ENCODE peak calls at places on chromosomes 4 and X, in four cellular contexts. W, I, G and L are unnamed samples.

GRCh38 chr4:21921526-21922180 is 26.9 kb downstream of the KCNIP4 start:
- DNase-seq in G (no peak), W (no peak), I (no peak), L (no peak)

GRCh38 chr4:168840988-168841681 is 168.9 kb downstream of the CBR4 start:
- DNase-seq in I (no peak), G (no peak), W (no peak), L (no peak)

GRCh38 chr4:57943672-57944071 is 833.5 kb upstream of the IGFBP7 start:
- DNase-seq in W (no peak), I (no peak), G (no peak), L (no peak)

GRCh38 chr4:109671350-109671749 is 31.9 kb downstream of the CASP6 start:
- DNase-seq in W (no peak), I (no peak), G (no peak), L (no peak)

GRCh38 chr4:149835280-149835679 is 19.6 kb upstream of the IQCM start:
- DNase-seq in G (no peak), W (no peak), I (no peak), L (no peak)

GRCh38 chrX:40092808-40093435 is 4.8 kb downstream of the BCOR start:
- DNase-seq in W (no peak), G (no peak), I (no peak), L (no peak)

GRCh38 chr4:10457255-10457801 is at the start of gene ZNF518B:
- DNase-seq in W (peak), I (peak), G (no peak), L (peak)

GRCh38 chrX:101764538-101764937 is 104.9 kb upstream of the ARMCX2 start:
- DNase-seq in G (no peak), I (no peak), W (no peak), L (no peak)

GRCh38 chr4:128686810-128687209 is 122.7 kb upstream of the JADE1 start:
- DNase-seq in I (no peak), W (no peak), G (no peak), L (no peak)

GRCh38 chr4:141132689-141133145 is 552 bp downstream of the RNF150 start:
- DNase-seq in I (no peak), W (no peak), G (no peak), L (peak)

GRCh38 chr4:127685292-127685691 is 44.9 kb upstream of the SLC25A31 start:
- DNase-seq in G (peak), W (no peak), I (no peak), L (no peak)

GRCh38 chr4:53640576-53641459 is 49.5 kb upstream of the LNX1 start:
- DNase-seq in G (no peak), W (no peak), I (no peak), L (peak)

GRCh38 chrX:103488794-103489193 is 30.5 kb downstream of the RAB40A start:
- DNase-seq in I (no peak), W (no peak), G (no peak), L (no peak)

GRCh38 chrX:103480526-103480925 is 38.8 kb downstream of the RAB40A start:
- DNase-seq in G (no peak), I (no peak), W (no peak), L (no peak)

GRCh38 chrX:103488332-103488731 is 31.0 kb downstream of the RAB40A start:
- DNase-seq in W (no peak), I (no peak), G (no peak), L (peak)

DNA sequence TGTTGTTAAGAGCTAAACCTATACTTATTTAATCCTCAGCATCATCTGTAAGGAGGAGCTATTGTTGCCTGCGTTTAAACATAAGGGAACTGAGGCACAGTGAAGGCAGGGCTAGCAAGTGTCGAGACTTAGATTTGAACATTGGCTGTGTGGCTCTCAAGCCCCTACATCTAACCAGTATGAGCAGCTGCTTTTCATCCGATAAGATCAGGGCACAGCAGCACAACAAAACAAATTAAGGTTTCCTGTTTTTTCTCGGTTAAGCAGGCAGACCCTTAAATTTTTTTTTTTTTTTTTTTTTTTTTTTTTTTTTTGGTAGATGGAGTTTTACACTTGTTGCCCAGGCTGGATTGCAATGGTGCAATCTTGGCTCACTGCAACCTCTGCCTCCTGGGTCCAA is 35.6 kb downstream of the RAB40A start:
- DNase-seq in G (no peak), W (no peak), I (no peak), L (no peak)
- TF ChIP-seq JUND in G (no peak), W (no peak), I (no peak), L (no peak)

DNA sequence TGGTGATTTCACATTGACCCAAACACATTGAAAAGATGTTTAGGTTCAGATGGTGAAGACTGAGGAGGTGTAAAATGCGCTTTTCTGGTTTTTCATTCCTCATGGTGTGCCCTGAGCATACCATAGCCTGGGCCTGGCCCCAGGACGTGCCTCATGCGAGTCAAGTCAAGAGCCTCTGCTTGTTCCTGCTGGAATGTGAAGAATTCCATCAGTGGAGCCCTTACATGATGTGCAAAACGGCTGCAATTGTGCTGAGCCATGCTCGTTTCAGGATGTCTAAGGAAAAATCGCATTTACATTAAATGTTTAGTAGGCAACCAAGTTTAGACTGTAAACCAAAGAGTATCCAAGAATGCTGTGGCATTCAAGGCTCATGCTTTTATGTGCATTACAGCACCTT is 34.9 kb downstream of the GYG2 start:
- DNase-seq in G (no peak), I (no peak), W (no peak), L (no peak)
- TF ChIP-seq JUND in G (no peak), I (no peak), W (no peak), L (no peak)

GRCh38 chrX:41703574-41704029 is 14.8 kb downstream of the GPR34 start:
- DNase-seq in W (no peak), G (no peak), I (no peak), L (no peak)

GRCh38 chrX:41711021-41711667 is 12.8 kb upstream of the GPR82 start:
- DNase-seq in I (no peak), G (no peak), W (no peak), L (no peak)

GRCh38 chrX:41705042-41705441 is 16.3 kb downstream of the GPR34 start:
- DNase-seq in W (no peak), I (no peak), G (no peak), L (no peak)

GRCh38 chrX:41707218-41707617 is 16.8 kb upstream of the GPR82 start:
- DNase-seq in I (no peak), G (no peak), W (no peak), L (no peak)

DNA sequence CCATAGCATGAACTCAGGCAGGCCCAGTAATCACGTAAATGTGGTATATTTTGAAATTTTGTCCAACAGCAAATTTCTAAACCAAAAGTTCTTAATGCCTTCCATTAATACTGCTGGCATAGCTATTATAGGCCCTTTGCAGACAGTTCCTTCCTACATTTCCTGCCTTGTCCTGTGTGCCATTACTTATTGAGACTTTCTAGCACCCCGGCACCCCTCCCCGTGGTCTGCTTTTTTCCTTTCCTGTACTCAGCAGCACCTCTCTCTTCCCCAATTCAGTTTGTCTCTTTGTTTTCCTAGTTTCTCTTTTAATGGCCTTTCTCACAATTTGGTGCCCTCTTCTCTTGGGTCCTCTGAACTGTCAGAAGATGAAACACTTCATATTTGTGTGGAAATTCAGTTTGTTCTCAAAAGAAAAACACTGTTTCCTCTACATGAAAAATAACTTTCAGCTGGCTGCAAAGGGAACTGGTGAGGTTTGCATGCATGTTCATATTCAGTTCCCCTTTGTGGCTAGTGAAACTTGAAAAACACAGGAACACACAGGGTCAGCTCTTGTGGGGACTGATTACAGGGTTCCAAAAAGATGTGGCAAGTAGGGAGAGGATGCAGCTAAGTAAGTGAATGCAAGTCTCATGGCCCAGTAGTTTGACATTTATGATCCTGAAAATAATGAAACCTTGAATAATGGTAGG is 17.1 kb downstream of the GPR34 start:
- DNase-seq in W (no peak), I (no peak), G (no peak), L (no peak)
- TF ChIP-seq JUND in W (no peak), I (no peak), G (no peak), L (no peak)

DNA sequence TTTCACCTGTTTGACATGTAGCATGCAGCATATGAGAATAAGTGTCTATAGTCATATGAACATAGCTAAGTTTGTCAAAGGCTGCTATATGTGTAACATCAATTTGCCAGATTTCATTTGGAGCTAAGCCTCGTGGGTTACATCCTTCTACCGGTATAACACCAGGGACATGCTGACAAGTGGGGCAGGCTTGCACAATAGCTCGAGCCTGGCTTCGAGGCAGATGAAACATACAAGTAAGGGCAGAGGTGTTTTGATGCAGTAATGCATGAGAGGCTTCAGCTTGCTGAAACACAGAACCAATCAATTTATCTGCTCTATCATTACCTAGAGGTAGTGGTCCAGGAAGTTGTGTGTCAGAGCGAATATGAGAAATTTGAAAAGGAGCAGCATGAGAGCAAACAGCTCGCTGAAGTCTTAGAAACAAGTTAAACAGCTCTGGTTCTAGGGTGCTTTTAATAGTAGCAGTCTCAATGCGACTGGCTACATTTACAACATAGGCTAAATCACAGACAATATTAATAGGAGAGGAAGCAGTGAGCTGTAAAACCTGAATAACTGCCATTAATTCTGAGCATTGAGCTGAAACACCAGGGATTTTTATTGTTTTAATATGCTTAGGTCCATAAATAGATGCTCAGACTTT is 14.9 kb upstream of the UGDH start:
- DNase-seq in I (no peak), W (no peak), G (no peak), L (no peak)
- TF ChIP-seq JUND in I (no peak), W (no peak), G (no peak), L (no peak)

GRCh38 chr4:99219072-99219471 is at the start of gene ADH6:
- DNase-seq in G (peak), I (no peak), W (no peak), L (no peak)
- TF ChIP-seq JUND in G (no peak), I (no peak), W (no peak), L (no peak)